ENCODE peak calls at places on chromosomes 2 and 18, in five cellular contexts. B is choroid plexus epithelial cell, T is WTC11, A is neural progenitor cell, R is IMR-90. X is an unnamed sample.

GRCh38 chr2:203802277-203803045 is 65.1 kb upstream of the CTLA4 start:
- DNase-seq in B (peak), T (no peak), A (no peak), R (peak), X (no peak)

GRCh38 chr2:120625865-120626560 is 109.7 kb upstream of the GLI2 start:
- DNase-seq in B (no peak), T (no peak), A (no peak), R (no peak), X (no peak)

GRCh38 chr2:225310745-225311144 is 88.8 kb upstream of the NYAP2 start:
- DNase-seq in B (no peak), T (no peak), A (no peak), R (no peak), X (no peak)

GRCh38 chr2:191321861-191322662 is 76.9 kb downstream of the MYO1B start:
- DNase-seq in B (peak), T (peak), A (peak), R (peak), X (peak)

GRCh38 chr2:237201461-237202287 is 116.0 kb downstream of the COPS8 start:
- DNase-seq in B (peak), T (no peak), A (no peak), R (peak), X (no peak)

GRCh38 chr18:27656167-27656778 is 471.2 kb upstream of the CHST9 start:
- DNase-seq in B (peak), T (no peak), A (no peak), R (no peak), X (peak)

GRCh38 chr2:202084265-202084664 is 11.2 kb downstream of the KIAA2012 start:
- DNase-seq in B (peak), T (peak), A (peak), R (peak), X (peak)

GRCh38 chr2:17353268-17353667 is 165.0 kb downstream of the RAD51AP2 start:
- DNase-seq in B (no peak), T (no peak), A (peak), R (no peak), X (no peak)

GRCh38 chr2:234577191-234577590 is 80.3 kb upstream of the ARL4C start:
- DNase-seq in B (no peak), T (no peak), A (no peak), R (no peak), X (no peak)

GRCh38 chr2:660477-661214 is 16.6 kb downstream of the TMEM18 start:
- DNase-seq in B (no peak), T (peak), A (peak), R (no peak), X (no peak)

GRCh38 chr2:14827226-14828023 is 194.9 kb downstream of the LRATD1 start:
- DNase-seq in B (no peak), T (no peak), A (no peak), R (peak), X (peak)

GRCh38 chr2:27689424-27689823 is 25.7 kb downstream of the SLC4A1AP start:
- DNase-seq in B (no peak), T (no peak), A (no peak), R (no peak), X (peak)

GRCh38 chr2:71756280-71756906 is 303.0 kb downstream of the DYSF start:
- DNase-seq in B (peak), T (no peak), A (no peak), R (peak), X (no peak)

GRCh38 chr2:135043345-135043744 is 3.9 kb downstream of the MAP3K19 start:
- DNase-seq in B (peak), T (peak), A (no peak), R (no peak), X (no peak)

GRCh38 chr2:225411452-225411851 is 11.9 kb downstream of the NYAP2 start:
- DNase-seq in B (no peak), T (no peak), A (no peak), R (no peak), X (no peak)

GRCh38 chr2:231399853-231400667 is 4.5 kb downstream of the B3GNT7 start:
- DNase-seq in B (peak), T (no peak), A (no peak), R (no peak), X (no peak)

GRCh38 chr2:238645095-238645494 is 202.8 kb upstream of the TWIST2 start:
- DNase-seq in B (no peak), T (no peak), A (no peak), R (no peak), X (no peak)

GRCh38 chr18:48899558-48900174 is 51.1 kb downstream of the SMAD7 start:
- DNase-seq in B (no peak), T (no peak), A (no peak), R (no peak), X (no peak)

GRCh38 chr18:48898521-48898920 is 52.2 kb downstream of the SMAD7 start:
- DNase-seq in B (no peak), T (no peak), A (no peak), R (no peak), X (no peak)

GRCh38 chr18:48896326-48896874 is 54.4 kb downstream of the SMAD7 start:
- DNase-seq in B (no peak), T (no peak), A (no peak), R (no peak), X (no peak)

GRCh38 chr18:48896875-48897511 is 53.8 kb downstream of the SMAD7 start:
- DNase-seq in B (peak), T (peak), A (peak), R (peak), X (no peak)

DNA sequence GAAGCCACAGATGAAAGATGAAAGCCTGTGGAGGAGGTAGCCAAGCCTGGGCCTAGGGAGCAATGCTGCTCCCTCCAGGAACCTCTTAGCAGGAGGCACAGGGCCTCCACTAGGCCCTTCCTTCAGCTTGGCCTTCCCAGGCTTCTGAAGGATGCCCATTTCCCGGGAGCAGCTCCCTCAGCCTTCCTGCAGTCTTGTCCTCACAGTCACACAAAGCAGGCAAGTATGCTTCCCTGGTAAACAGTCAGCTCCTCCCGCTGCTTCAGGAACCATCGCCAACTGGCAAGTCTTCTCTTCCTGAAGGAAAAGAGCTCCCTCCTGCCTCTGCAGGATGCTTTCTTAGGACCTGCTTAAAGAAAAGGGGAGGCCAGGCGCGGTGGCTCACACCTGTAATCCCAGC is 53.2 kb downstream of the SMAD7 start:
- DNase-seq in B (no peak), T (no peak), A (no peak), R (peak), X (no peak)
- TF ChIP-seq CTCF in B (no peak), T (no peak), A (no peak), R (no peak), X (no peak)

GRCh38 chr2:192749606-192750200 is 555.0 kb upstream of the TMEFF2 start:
- DNase-seq in B (peak), T (no peak), A (peak), R (no peak), X (peak)
- TF ChIP-seq CTCF in B (no peak), T (no peak), A (peak), R (no peak), X (peak)

GRCh38 chr2:73260338-73260984 is 23.8 kb downstream of the FBXO41 start:
- DNase-seq in B (peak), T (peak), A (peak), R (peak), X (peak)
- TF ChIP-seq CTCF in B (peak), T (no peak), A (peak), R (peak), X (peak)

GRCh38 chr2:170986566-170987258 is 57.7 kb downstream of the GORASP2 start:
- DNase-seq in B (no peak), T (no peak), A (no peak), R (no peak), X (no peak)

GRCh38 chr2:170996316-170996715 is 67.3 kb downstream of the GORASP2 start:
- DNase-seq in B (peak), T (no peak), A (no peak), R (peak), X (no peak)

DNA sequence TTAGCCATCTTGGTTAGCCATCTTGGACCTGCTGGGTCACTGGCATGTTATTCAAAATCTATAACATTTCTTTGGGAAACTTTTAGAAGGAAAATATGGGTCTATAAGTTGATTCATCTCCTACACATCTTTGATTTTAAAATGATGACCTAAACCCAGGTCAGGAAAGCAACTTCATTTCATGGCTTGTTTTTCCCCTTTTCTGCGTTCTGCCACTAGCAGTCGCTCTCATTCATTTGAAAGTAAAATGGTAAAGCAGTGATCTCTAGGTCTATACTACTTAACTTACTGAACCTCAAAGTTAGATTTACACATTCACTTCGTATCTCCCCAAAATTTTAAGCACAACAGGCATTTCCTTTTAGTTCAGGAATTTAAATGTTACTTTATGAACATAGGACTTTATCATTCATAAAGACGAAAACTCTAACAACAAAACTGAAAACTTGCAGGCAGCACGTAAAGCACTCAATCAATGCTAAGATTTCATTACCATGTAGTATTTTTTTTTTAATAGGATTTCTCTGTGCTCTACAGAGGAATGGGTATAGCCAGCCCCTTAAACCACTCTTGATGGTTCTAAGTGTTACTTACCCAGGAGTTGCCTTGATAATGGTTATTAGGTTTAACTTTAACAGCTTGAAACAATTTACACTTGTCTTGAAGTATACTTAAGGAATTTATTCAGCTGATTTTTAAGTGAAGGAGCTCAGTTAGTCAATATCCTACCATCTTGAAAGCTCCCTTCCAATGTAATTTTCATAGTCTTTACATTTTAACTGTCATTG is 62.5 kb downstream of the GORASP2 start:
- DNase-seq in B (no peak), T (no peak), A (no peak), R (no peak), X (no peak)
- TF ChIP-seq CTCF in B (peak), T (no peak), A (peak), R (no peak), X (peak)

DNA sequence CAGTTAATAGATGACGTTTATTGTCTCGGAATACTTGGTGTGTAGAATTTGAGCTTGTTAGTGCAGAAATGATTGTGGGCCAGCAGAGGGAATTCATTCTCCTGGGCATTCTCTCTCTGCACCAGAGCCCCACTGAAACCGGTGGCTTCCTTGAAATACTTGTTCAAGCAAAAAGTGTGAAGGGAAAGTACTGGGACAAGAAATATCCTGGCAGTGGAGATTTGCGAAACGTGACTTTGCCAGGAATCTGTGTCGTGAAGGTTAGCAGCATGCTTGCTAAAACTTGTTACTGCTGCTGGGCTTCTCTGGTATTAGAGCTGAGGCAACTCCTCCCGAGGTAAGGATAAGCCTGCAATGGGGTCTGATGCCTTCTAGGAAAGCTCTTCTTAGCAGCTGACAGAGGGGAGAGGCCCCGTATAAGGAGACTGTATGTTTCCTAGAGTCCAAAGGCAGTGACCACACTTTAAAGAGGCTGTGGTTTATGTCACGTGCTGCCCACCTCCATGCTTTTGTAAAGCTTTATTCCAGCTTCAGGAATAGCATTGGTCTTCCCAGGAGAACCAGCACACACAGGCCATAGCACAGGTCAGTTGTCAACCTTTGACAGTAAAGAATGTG is 2.1 kb downstream of the ITGA6 start:
- DNase-seq in B (peak), T (no peak), A (peak), R (peak), X (peak)
- TF ChIP-seq CTCF in B (peak), T (no peak), A (peak), R (no peak), X (peak)

GRCh38 chr2:78865663-78866062 is 159.8 kb upstream of the REG3G start:
- DNase-seq in B (no peak), T (no peak), A (no peak), R (no peak), X (no peak)

GRCh38 chr2:78864205-78864604 is 161.3 kb upstream of the REG3G start:
- DNase-seq in B (no peak), T (no peak), A (no peak), R (no peak), X (no peak)

GRCh38 chr2:78861546-78861945 is 164.0 kb upstream of the REG3G start:
- DNase-seq in B (peak), T (no peak), A (peak), R (no peak), X (no peak)
- TF ChIP-seq CTCF in B (peak), T (peak), A (peak), R (no peak), X (no peak)